ENCODE peak calls at places on chromosomes 7 and 10, in four cellular contexts. F is NB4, W is Peyer's patch, V is cardiac muscle cell. C is an unnamed sample.

GRCh38 chr7:158062661-158063060 is 525.0 kb downstream of the PTPRN2 start:
- DNase-seq in F (no peak), W (no peak), V (no peak), C (no peak)

GRCh38 chr7:95491634-95492314 is 6.0 kb downstream of the ASB4 start:
- DNase-seq in F (no peak), W (no peak), V (no peak), C (no peak)

GRCh38 chr10:113035724-113036312 is 85.8 kb downstream of the TCF7L2 start:
- DNase-seq in F (no peak), W (no peak), V (no peak), C (no peak)

GRCh38 chr10:52217531-52217930 is 96.5 kb upstream of the DKK1 start:
- DNase-seq in F (no peak), W (no peak), V (no peak), C (no peak)

GRCh38 chr10:5811387-5811821 is 1.8 kb downstream of the GDI2 start:
- DNase-seq in F (peak; percentile 31), W (no peak), V (peak; percentile 67), C (no peak)

GRCh38 chr7:100547872-100548271 is 8.9 kb downstream of the AGFG2 start:
- DNase-seq in F (no peak), W (no peak), V (no peak), C (no peak)

GRCh38 chr7:69577221-69577620 is 21.1 kb upstream of the AUTS2 start:
- DNase-seq in F (no peak), W (no peak), V (no peak), C (no peak)

GRCh38 chr7:91046322-91047088 is 217.7 kb upstream of the FZD1 start:
- DNase-seq in F (no peak), W (no peak), V (no peak), C (no peak)

GRCh38 chr7:156842317-156842716 is 50.7 kb downstream of the LMBR1 start:
- DNase-seq in F (no peak), W (no peak), V (peak; percentile 31), C (no peak)

GRCh38 chr10:104614245-104614831 is 26.8 kb upstream of the SORCS3 start:
- DNase-seq in F (peak; percentile 50), W (no peak), V (no peak), C (no peak)

GRCh38 chr7:128121731-128122576 is 90.7 kb upstream of the LRRC4 start:
- DNase-seq in F (peak; percentile 99), W (no peak), V (no peak), C (no peak)

GRCh38 chr7:121605297-121605640 is 209.2 kb upstream of the FAM3C start:
- DNase-seq in F (no peak), W (no peak), V (peak; percentile 11), C (no peak)

GRCh38 chr10:100306861-100307260 is 20.4 kb upstream of the BLOC1S2 start:
- DNase-seq in F (no peak), W (no peak), V (no peak), C (no peak)

GRCh38 chr10:19532411-19532810 is 283.8 kb upstream of the PLXDC2 start:
- DNase-seq in F (no peak), W (no peak), V (no peak), C (no peak)

GRCh38 chr10:75592014-75592842 is 160.8 kb downstream of the LRMDA start:
- DNase-seq in F (no peak), W (no peak), V (no peak), C (no peak)

GRCh38 chr10:111545806-111546205 is 469.0 kb downstream of the ADRA2A start:
- DNase-seq in F (no peak), W (no peak), V (no peak), C (no peak)

GRCh38 chr10:16952610-16953009 is 135.4 kb upstream of the RSU1 start:
- DNase-seq in F (no peak), W (no peak), V (no peak), C (no peak)

GRCh38 chr10:71830726-71831125 is 20.3 kb downstream of the PSAP start:
- DNase-seq in F (no peak), W (no peak), V (no peak), C (no peak)

GRCh38 chr7:130095812-130096211 is 25.5 kb downstream of the KLHDC10 start:
- DNase-seq in F (no peak), W (no peak), V (no peak), C (peak; percentile 17)

GRCh38 chr10:71542476-71542875 is 145.8 kb downstream of the CDH23 start:
- DNase-seq in F (no peak), W (no peak), V (no peak), C (no peak)

GRCh38 chr7:3087243-3087642 is 43.6 kb upstream of the CARD11 start:
- DNase-seq in F (no peak), W (no peak), V (no peak), C (no peak)

GRCh38 chr7:43193905-43194304 is 81.5 kb downstream of the HECW1 start:
- DNase-seq in F (no peak), W (no peak), V (no peak), C (no peak)

GRCh38 chr10:50605280-50606270 is 18.2 kb downstream of the SGMS1 start:
- DNase-seq in F (peak; percentile 73), W (peak; percentile 62), V (peak; percentile 59), C (peak; percentile 93)

GRCh38 chr10:119498889-119499864 is 43.3 kb downstream of the RGS10 start:
- DNase-seq in F (no peak), W (no peak), V (no peak), C (no peak)

GRCh38 chr10:89207181-89207800 is at the start of gene CH25H:
- DNase-seq in F (peak; percentile 60), W (peak; percentile 87), V (peak; percentile 67), C (no peak)

GRCh38 chr7:1290262-1291039 is 57.8 kb downstream of the UNCX start:
- DNase-seq in F (peak; percentile 50), W (no peak), V (peak; percentile 51), C (peak; percentile 2)

GRCh38 chr10:14573666-14574261 is 200.9 kb downstream of the FAM107B start:
- DNase-seq in F (no peak), W (no peak), V (no peak), C (no peak)

GRCh38 chr10:132493246-132493755 is 44.3 kb upstream of the INPP5A start:
- DNase-seq in F (no peak), W (no peak), V (no peak), C (no peak)

GRCh38 chr7:37982423-37982822 is 62.0 kb downstream of the EPDR1 start:
- DNase-seq in F (no peak), W (no peak), V (no peak), C (no peak)

GRCh38 chr7:33511735-33512134 is 382.4 kb downstream of the BBS9 start:
- DNase-seq in F (no peak), W (no peak), V (no peak), C (no peak)
- TF ChIP-seq CTCF in F (no peak), W (no peak), V (no peak), C (no peak)

GRCh38 chr10:116611153-116611545 is 9.6 kb upstream of the PNLIPRP2 start:
- DNase-seq in F (no peak), W (peak; percentile 67), V (no peak), C (no peak)

GRCh38 chr10:116606061-116606483 is 14.7 kb upstream of the PNLIPRP2 start:
- DNase-seq in F (no peak), W (no peak), V (no peak), C (no peak)

GRCh38 chr10:116607336-116607735 is 13.4 kb upstream of the PNLIPRP2 start:
- DNase-seq in F (no peak), W (no peak), V (no peak), C (no peak)

GRCh38 chr10:116610443-116611152 is 10.2 kb upstream of the PNLIPRP2 start:
- DNase-seq in F (no peak), W (no peak), V (no peak), C (no peak)

DNA sequence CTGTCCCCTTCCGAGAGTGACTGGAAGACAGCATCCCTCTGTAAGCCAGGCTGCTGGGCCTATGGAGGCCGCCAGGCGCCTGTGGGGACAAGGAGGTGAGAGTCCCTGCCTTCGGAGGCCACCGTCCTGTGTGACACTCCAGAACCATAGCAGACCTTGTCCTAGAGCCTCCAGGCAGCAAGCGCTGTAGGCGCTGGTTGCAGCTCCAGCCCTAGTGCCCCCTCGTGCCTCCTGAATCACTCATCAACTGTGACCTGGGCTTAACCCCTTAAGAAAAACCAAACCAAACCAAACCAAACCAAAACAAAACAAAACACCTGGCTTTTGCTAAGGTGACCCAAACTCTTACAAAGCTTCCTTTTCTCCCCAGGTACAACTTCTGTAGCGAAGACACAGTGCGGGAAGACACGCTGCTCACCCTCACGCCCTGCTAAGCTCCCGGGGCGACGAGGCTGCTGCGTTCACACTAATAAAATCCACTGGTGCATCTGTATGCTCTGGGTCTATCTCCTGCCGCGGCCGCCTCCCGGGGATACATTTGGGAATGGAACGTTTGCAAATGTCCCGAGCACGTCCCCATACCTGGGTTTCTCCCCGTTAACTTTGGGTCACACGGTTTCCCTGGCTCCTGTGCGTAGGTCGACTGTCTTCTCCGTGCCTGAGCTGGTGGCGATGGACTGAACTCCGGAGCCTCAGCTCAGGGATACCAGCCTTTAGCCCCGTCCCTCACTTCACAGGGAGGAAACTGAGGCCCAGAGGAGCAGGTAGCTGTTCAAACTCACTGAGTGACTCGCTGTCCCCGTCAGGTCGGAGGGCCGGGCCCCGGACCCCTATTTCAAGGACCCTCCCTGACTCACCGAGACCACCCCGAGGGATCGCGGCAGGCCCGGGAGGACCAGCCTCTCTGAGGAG is 11.8 kb upstream of the PNLIPRP2 start:
- DNase-seq in F (no peak), W (no peak), V (no peak), C (no peak)
- H3K4me3 ChIP-seq in F (no peak overlapping the region), W (peak overlapping the region; percentile 74), V (peak overlapping the region; percentile 48), C (no peak overlapping the region)

DNA sequence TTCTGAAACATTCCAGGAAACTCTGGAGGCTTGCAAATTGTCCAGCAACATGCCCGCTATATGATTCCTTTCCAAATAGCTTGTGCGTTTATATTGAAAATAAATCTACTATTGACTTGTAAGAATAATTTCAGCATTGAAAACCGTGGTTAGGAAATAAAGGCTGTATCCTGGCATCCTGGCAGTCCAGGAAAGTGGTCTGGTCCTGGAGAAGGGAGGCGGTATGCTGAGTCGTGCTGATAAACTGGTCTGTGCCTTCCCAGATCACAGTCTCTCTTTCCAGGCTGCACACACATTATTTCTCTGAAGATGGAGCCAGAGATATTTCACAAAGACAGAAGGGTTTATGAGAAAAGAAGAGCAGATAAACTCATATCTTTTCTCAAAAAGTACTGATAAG is 350.1 kb upstream of the COBL start:
- DNase-seq in F (no peak), W (no peak), V (no peak), C (no peak)
- TF ChIP-seq CTCF in F (no peak), W (no peak), V (no peak), C (no peak)

GRCh38 chr10:129848571-129849451 is 115.3 kb downstream of the EBF3 start:
- DNase-seq in F (no peak), W (no peak), V (no peak), C (no peak)
- H3K4me3 ChIP-seq in F (no peak overlapping the region), W (no peak overlapping the region), V (no peak overlapping the region), C (no peak overlapping the region)

GRCh38 chr10:121237718-121238117 is 360.5 kb downstream of the FGFR2 start:
- DNase-seq in F (no peak), W (no peak), V (no peak), C (no peak)
- TF ChIP-seq CTCF in F (no peak), W (peak; percentile 35), V (no peak), C (no peak)